ENCODE peak calls at places on chromosomes 6 and 20, in ten cellular contexts. One of them, this sample, is unnamed.

GRCh38 chr6:72286911-72287311 is 335.0 kb upstream of the KCNQ5 start:
- DNase-seq in activated T-cell treated with anti-CD3 and anti-CD28 coated beads, Interleukin-2, amount 50 U/mL, for 72 hours: no peak
- DNase-seq in SW480: no peak
- DNase-seq in mesothelial cell of epicardium: no peak
- DNase-seq in nucleus accumbens: no peak
- DNase-seq in activated naive CD4-positive, alpha-beta T cell treated with Interleukin-2 at 50 U/mL for 16 hours: no peak
- DNase-seq in fibroblast of lung: peak; percentile 62
- DNase-seq in stimulated activated naive CD8-positive, alpha-beta T cell treated with anti-CD3 and anti-CD28 coated beads, Interleukin-15, Interleukin-2, amounts not matched to agents 100 U/mL and 50 U/mL, for 24 hours: no peak
- DNase-seq in stimulated activated CD4-positive, alpha-beta T cell treated with anti-CD3 and anti-CD28 coated beads, Interleukin-2, amount 100 ng/mL, for 24 hours: no peak
- DNase-seq in choroid plexus epithelial cell: peak; percentile 91
- DNase-seq in this sample: peak; percentile 59

GRCh38 chr6:30942338-30943060 is 1.7 kb downstream of the MUCL3 start:
- DNase-seq in activated T-cell treated with anti-CD3 and anti-CD28 coated beads, Interleukin-2, amount 50 U/mL, for 72 hours: no peak
- DNase-seq in SW480: peak; percentile 78
- DNase-seq in mesothelial cell of epicardium: peak; percentile 84
- DNase-seq in nucleus accumbens: no peak
- DNase-seq in activated naive CD4-positive, alpha-beta T cell treated with Interleukin-2 at 50 U/mL for 16 hours: no peak
- DNase-seq in fibroblast of lung: peak; percentile 70
- DNase-seq in stimulated activated naive CD8-positive, alpha-beta T cell treated with anti-CD3 and anti-CD28 coated beads, Interleukin-15, Interleukin-2, amounts not matched to agents 100 U/mL and 50 U/mL, for 24 hours: no peak
- DNase-seq in stimulated activated CD4-positive, alpha-beta T cell treated with anti-CD3 and anti-CD28 coated beads, Interleukin-2, amount 100 ng/mL, for 24 hours: no peak
- DNase-seq in choroid plexus epithelial cell: peak; percentile 92
- DNase-seq in this sample: peak; percentile 82

GRCh38 chr20:51420111-51420510 is 122.4 kb downstream of the NFATC2 start:
- DNase-seq in activated T-cell treated with anti-CD3 and anti-CD28 coated beads, Interleukin-2, amount 50 U/mL, for 72 hours: no peak
- DNase-seq in SW480: no peak
- DNase-seq in mesothelial cell of epicardium: no peak
- DNase-seq in nucleus accumbens: no peak
- DNase-seq in activated naive CD4-positive, alpha-beta T cell treated with Interleukin-2 at 50 U/mL for 16 hours: no peak
- DNase-seq in fibroblast of lung: peak; percentile 18
- DNase-seq in stimulated activated naive CD8-positive, alpha-beta T cell treated with anti-CD3 and anti-CD28 coated beads, Interleukin-15, Interleukin-2, amounts not matched to agents 100 U/mL and 50 U/mL, for 24 hours: no peak
- DNase-seq in stimulated activated CD4-positive, alpha-beta T cell treated with anti-CD3 and anti-CD28 coated beads, Interleukin-2, amount 100 ng/mL, for 24 hours: no peak
- DNase-seq in choroid plexus epithelial cell: peak; percentile 72
- DNase-seq in this sample: peak; percentile 60

GRCh38 chr6:45483021-45483420 is 105.3 kb upstream of the SUPT3H start:
- DNase-seq in activated T-cell treated with anti-CD3 and anti-CD28 coated beads, Interleukin-2, amount 50 U/mL, for 72 hours: no peak
- DNase-seq in SW480: no peak
- DNase-seq in mesothelial cell of epicardium: no peak
- DNase-seq in nucleus accumbens: no peak
- DNase-seq in activated naive CD4-positive, alpha-beta T cell treated with Interleukin-2 at 50 U/mL for 16 hours: no peak
- DNase-seq in fibroblast of lung: peak; percentile 97
- DNase-seq in stimulated activated naive CD8-positive, alpha-beta T cell treated with anti-CD3 and anti-CD28 coated beads, Interleukin-15, Interleukin-2, amounts not matched to agents 100 U/mL and 50 U/mL, for 24 hours: no peak
- DNase-seq in stimulated activated CD4-positive, alpha-beta T cell treated with anti-CD3 and anti-CD28 coated beads, Interleukin-2, amount 100 ng/mL, for 24 hours: no peak
- DNase-seq in choroid plexus epithelial cell: peak; percentile 97
- DNase-seq in this sample: no peak

GRCh38 chr6:138404666-138405337 is 779 bp downstream of the HEBP2 start:
- DNase-seq in activated T-cell treated with anti-CD3 and anti-CD28 coated beads, Interleukin-2, amount 50 U/mL, for 72 hours: no peak
- DNase-seq in SW480: no peak
- DNase-seq in mesothelial cell of epicardium: peak; percentile 48
- DNase-seq in nucleus accumbens: no peak
- DNase-seq in activated naive CD4-positive, alpha-beta T cell treated with Interleukin-2 at 50 U/mL for 16 hours: peak; percentile 35
- DNase-seq in fibroblast of lung: no peak
- DNase-seq in stimulated activated naive CD8-positive, alpha-beta T cell treated with anti-CD3 and anti-CD28 coated beads, Interleukin-15, Interleukin-2, amounts not matched to agents 100 U/mL and 50 U/mL, for 24 hours: peak; percentile 30
- DNase-seq in stimulated activated CD4-positive, alpha-beta T cell treated with anti-CD3 and anti-CD28 coated beads, Interleukin-2, amount 100 ng/mL, for 24 hours: peak; percentile 39
- DNase-seq in choroid plexus epithelial cell: peak; percentile 22
- DNase-seq in this sample: no peak

GRCh38 chr6:27795697-27796494 is 116.3 kb downstream of the OR2B2 start:
- DNase-seq in activated T-cell treated with anti-CD3 and anti-CD28 coated beads, Interleukin-2, amount 50 U/mL, for 72 hours: peak; percentile 51
- DNase-seq in SW480: peak; percentile 80
- DNase-seq in mesothelial cell of epicardium: no peak
- DNase-seq in nucleus accumbens: no peak
- DNase-seq in activated naive CD4-positive, alpha-beta T cell treated with Interleukin-2 at 50 U/mL for 16 hours: peak; percentile 28
- DNase-seq in fibroblast of lung: peak; percentile 95
- DNase-seq in stimulated activated naive CD8-positive, alpha-beta T cell treated with anti-CD3 and anti-CD28 coated beads, Interleukin-15, Interleukin-2, amounts not matched to agents 100 U/mL and 50 U/mL, for 24 hours: peak; percentile 50
- DNase-seq in stimulated activated CD4-positive, alpha-beta T cell treated with anti-CD3 and anti-CD28 coated beads, Interleukin-2, amount 100 ng/mL, for 24 hours: peak; percentile 65
- DNase-seq in choroid plexus epithelial cell: peak; percentile 94
- DNase-seq in this sample: peak; percentile 90

GRCh38 chr6:119630561-119631192 is 281.1 kb upstream of the MAN1A1 start:
- DNase-seq in activated T-cell treated with anti-CD3 and anti-CD28 coated beads, Interleukin-2, amount 50 U/mL, for 72 hours: no peak
- DNase-seq in SW480: no peak
- DNase-seq in mesothelial cell of epicardium: no peak
- DNase-seq in nucleus accumbens: no peak
- DNase-seq in activated naive CD4-positive, alpha-beta T cell treated with Interleukin-2 at 50 U/mL for 16 hours: no peak
- DNase-seq in fibroblast of lung: no peak
- DNase-seq in stimulated activated naive CD8-positive, alpha-beta T cell treated with anti-CD3 and anti-CD28 coated beads, Interleukin-15, Interleukin-2, amounts not matched to agents 100 U/mL and 50 U/mL, for 24 hours: no peak
- DNase-seq in stimulated activated CD4-positive, alpha-beta T cell treated with anti-CD3 and anti-CD28 coated beads, Interleukin-2, amount 100 ng/mL, for 24 hours: no peak
- DNase-seq in choroid plexus epithelial cell: no peak
- DNase-seq in this sample: no peak

GRCh38 chr6:455006-455585 is 63.5 kb downstream of the IRF4 start:
- DNase-seq in activated T-cell treated with anti-CD3 and anti-CD28 coated beads, Interleukin-2, amount 50 U/mL, for 72 hours: peak; percentile 75
- DNase-seq in SW480: no peak
- DNase-seq in mesothelial cell of epicardium: no peak
- DNase-seq in nucleus accumbens: no peak
- DNase-seq in activated naive CD4-positive, alpha-beta T cell treated with Interleukin-2 at 50 U/mL for 16 hours: peak; percentile 49
- DNase-seq in fibroblast of lung: no peak
- DNase-seq in stimulated activated naive CD8-positive, alpha-beta T cell treated with anti-CD3 and anti-CD28 coated beads, Interleukin-15, Interleukin-2, amounts not matched to agents 100 U/mL and 50 U/mL, for 24 hours: peak; percentile 55
- DNase-seq in stimulated activated CD4-positive, alpha-beta T cell treated with anti-CD3 and anti-CD28 coated beads, Interleukin-2, amount 100 ng/mL, for 24 hours: peak; percentile 65
- DNase-seq in choroid plexus epithelial cell: no peak
- DNase-seq in this sample: peak; percentile 9

GRCh38 chr20:61436268-61436667 is 184.2 kb downstream of the CDH4 start:
- DNase-seq in activated T-cell treated with anti-CD3 and anti-CD28 coated beads, Interleukin-2, amount 50 U/mL, for 72 hours: no peak
- DNase-seq in SW480: peak; percentile 61
- DNase-seq in mesothelial cell of epicardium: no peak
- DNase-seq in nucleus accumbens: no peak
- DNase-seq in activated naive CD4-positive, alpha-beta T cell treated with Interleukin-2 at 50 U/mL for 16 hours: no peak
- DNase-seq in fibroblast of lung: peak; percentile 39
- DNase-seq in stimulated activated naive CD8-positive, alpha-beta T cell treated with anti-CD3 and anti-CD28 coated beads, Interleukin-15, Interleukin-2, amounts not matched to agents 100 U/mL and 50 U/mL, for 24 hours: no peak
- DNase-seq in stimulated activated CD4-positive, alpha-beta T cell treated with anti-CD3 and anti-CD28 coated beads, Interleukin-2, amount 100 ng/mL, for 24 hours: no peak
- DNase-seq in choroid plexus epithelial cell: peak; percentile 27
- DNase-seq in this sample: peak; percentile 71

GRCh38 chr6:42551202-42551601 is 12.6 kb upstream of the UBR2 start:
- DNase-seq in activated T-cell treated with anti-CD3 and anti-CD28 coated beads, Interleukin-2, amount 50 U/mL, for 72 hours: no peak
- DNase-seq in SW480: no peak
- DNase-seq in mesothelial cell of epicardium: no peak
- DNase-seq in nucleus accumbens: no peak
- DNase-seq in activated naive CD4-positive, alpha-beta T cell treated with Interleukin-2 at 50 U/mL for 16 hours: no peak
- DNase-seq in fibroblast of lung: peak; percentile 27
- DNase-seq in stimulated activated naive CD8-positive, alpha-beta T cell treated with anti-CD3 and anti-CD28 coated beads, Interleukin-15, Interleukin-2, amounts not matched to agents 100 U/mL and 50 U/mL, for 24 hours: no peak
- DNase-seq in stimulated activated CD4-positive, alpha-beta T cell treated with anti-CD3 and anti-CD28 coated beads, Interleukin-2, amount 100 ng/mL, for 24 hours: no peak
- DNase-seq in choroid plexus epithelial cell: peak; percentile 33
- DNase-seq in this sample: peak; percentile 21

GRCh38 chr6:118668761-118669411 is 17.5 kb upstream of the CEP85L start:
- DNase-seq in activated T-cell treated with anti-CD3 and anti-CD28 coated beads, Interleukin-2, amount 50 U/mL, for 72 hours: no peak
- DNase-seq in SW480: no peak
- DNase-seq in mesothelial cell of epicardium: no peak
- DNase-seq in nucleus accumbens: no peak
- DNase-seq in activated naive CD4-positive, alpha-beta T cell treated with Interleukin-2 at 50 U/mL for 16 hours: no peak
- DNase-seq in fibroblast of lung: peak; percentile 80
- DNase-seq in stimulated activated naive CD8-positive, alpha-beta T cell treated with anti-CD3 and anti-CD28 coated beads, Interleukin-15, Interleukin-2, amounts not matched to agents 100 U/mL and 50 U/mL, for 24 hours: no peak
- DNase-seq in stimulated activated CD4-positive, alpha-beta T cell treated with anti-CD3 and anti-CD28 coated beads, Interleukin-2, amount 100 ng/mL, for 24 hours: no peak
- DNase-seq in choroid plexus epithelial cell: peak; percentile 93
- DNase-seq in this sample: no peak

GRCh38 chr6:10424005-10424404 is 9.1 kb upstream of the TFAP2A start:
- DNase-seq in activated T-cell treated with anti-CD3 and anti-CD28 coated beads, Interleukin-2, amount 50 U/mL, for 72 hours: no peak
- DNase-seq in SW480: no peak
- DNase-seq in mesothelial cell of epicardium: no peak
- DNase-seq in nucleus accumbens: no peak
- DNase-seq in activated naive CD4-positive, alpha-beta T cell treated with Interleukin-2 at 50 U/mL for 16 hours: no peak
- DNase-seq in fibroblast of lung: no peak
- DNase-seq in stimulated activated naive CD8-positive, alpha-beta T cell treated with anti-CD3 and anti-CD28 coated beads, Interleukin-15, Interleukin-2, amounts not matched to agents 100 U/mL and 50 U/mL, for 24 hours: no peak
- DNase-seq in stimulated activated CD4-positive, alpha-beta T cell treated with anti-CD3 and anti-CD28 coated beads, Interleukin-2, amount 100 ng/mL, for 24 hours: no peak
- DNase-seq in choroid plexus epithelial cell: no peak
- DNase-seq in this sample: no peak

GRCh38 chr6:167470101-167470835 is 145.4 kb downstream of the TTLL2 start:
- DNase-seq in activated T-cell treated with anti-CD3 and anti-CD28 coated beads, Interleukin-2, amount 50 U/mL, for 72 hours: no peak
- DNase-seq in SW480: no peak
- DNase-seq in mesothelial cell of epicardium: no peak
- DNase-seq in nucleus accumbens: no peak
- DNase-seq in activated naive CD4-positive, alpha-beta T cell treated with Interleukin-2 at 50 U/mL for 16 hours: no peak
- DNase-seq in fibroblast of lung: no peak
- DNase-seq in stimulated activated naive CD8-positive, alpha-beta T cell treated with anti-CD3 and anti-CD28 coated beads, Interleukin-15, Interleukin-2, amounts not matched to agents 100 U/mL and 50 U/mL, for 24 hours: no peak
- DNase-seq in stimulated activated CD4-positive, alpha-beta T cell treated with anti-CD3 and anti-CD28 coated beads, Interleukin-2, amount 100 ng/mL, for 24 hours: no peak
- DNase-seq in choroid plexus epithelial cell: no peak
- DNase-seq in this sample: no peak

GRCh38 chr6:15569035-15569995 is 93.5 kb downstream of the DTNBP1 start:
- DNase-seq in activated T-cell treated with anti-CD3 and anti-CD28 coated beads, Interleukin-2, amount 50 U/mL, for 72 hours: no peak
- DNase-seq in SW480: no peak
- DNase-seq in mesothelial cell of epicardium: no peak
- DNase-seq in nucleus accumbens: no peak
- DNase-seq in activated naive CD4-positive, alpha-beta T cell treated with Interleukin-2 at 50 U/mL for 16 hours: no peak
- DNase-seq in fibroblast of lung: no peak
- DNase-seq in stimulated activated naive CD8-positive, alpha-beta T cell treated with anti-CD3 and anti-CD28 coated beads, Interleukin-15, Interleukin-2, amounts not matched to agents 100 U/mL and 50 U/mL, for 24 hours: no peak
- DNase-seq in stimulated activated CD4-positive, alpha-beta T cell treated with anti-CD3 and anti-CD28 coated beads, Interleukin-2, amount 100 ng/mL, for 24 hours: no peak
- DNase-seq in choroid plexus epithelial cell: peak; percentile 17
- DNase-seq in this sample: no peak

GRCh38 chr6:819122-819521 is 126.2 kb upstream of the EXOC2 start:
- DNase-seq in activated T-cell treated with anti-CD3 and anti-CD28 coated beads, Interleukin-2, amount 50 U/mL, for 72 hours: no peak
- DNase-seq in SW480: no peak
- DNase-seq in mesothelial cell of epicardium: no peak
- DNase-seq in nucleus accumbens: no peak
- DNase-seq in activated naive CD4-positive, alpha-beta T cell treated with Interleukin-2 at 50 U/mL for 16 hours: no peak
- DNase-seq in fibroblast of lung: no peak
- DNase-seq in stimulated activated naive CD8-positive, alpha-beta T cell treated with anti-CD3 and anti-CD28 coated beads, Interleukin-15, Interleukin-2, amounts not matched to agents 100 U/mL and 50 U/mL, for 24 hours: no peak
- DNase-seq in stimulated activated CD4-positive, alpha-beta T cell treated with anti-CD3 and anti-CD28 coated beads, Interleukin-2, amount 100 ng/mL, for 24 hours: no peak
- DNase-seq in choroid plexus epithelial cell: no peak
- DNase-seq in this sample: no peak

GRCh38 chr20:59807909-59808728 is 125.3 kb downstream of the SYCP2 start:
- DNase-seq in activated T-cell treated with anti-CD3 and anti-CD28 coated beads, Interleukin-2, amount 50 U/mL, for 72 hours: no peak
- DNase-seq in SW480: no peak
- DNase-seq in mesothelial cell of epicardium: peak; percentile 21
- DNase-seq in nucleus accumbens: no peak
- DNase-seq in activated naive CD4-positive, alpha-beta T cell treated with Interleukin-2 at 50 U/mL for 16 hours: no peak
- DNase-seq in fibroblast of lung: no peak
- DNase-seq in stimulated activated naive CD8-positive, alpha-beta T cell treated with anti-CD3 and anti-CD28 coated beads, Interleukin-15, Interleukin-2, amounts not matched to agents 100 U/mL and 50 U/mL, for 24 hours: no peak
- DNase-seq in stimulated activated CD4-positive, alpha-beta T cell treated with anti-CD3 and anti-CD28 coated beads, Interleukin-2, amount 100 ng/mL, for 24 hours: peak; percentile 9
- DNase-seq in choroid plexus epithelial cell: no peak
- DNase-seq in this sample: no peak

GRCh38 chr6:168414696-168415095 is 26.3 kb upstream of the SMOC2 start:
- DNase-seq in activated T-cell treated with anti-CD3 and anti-CD28 coated beads, Interleukin-2, amount 50 U/mL, for 72 hours: no peak
- DNase-seq in SW480: no peak
- DNase-seq in mesothelial cell of epicardium: peak; percentile 29
- DNase-seq in nucleus accumbens: no peak
- DNase-seq in activated naive CD4-positive, alpha-beta T cell treated with Interleukin-2 at 50 U/mL for 16 hours: no peak
- DNase-seq in fibroblast of lung: no peak
- DNase-seq in stimulated activated naive CD8-positive, alpha-beta T cell treated with anti-CD3 and anti-CD28 coated beads, Interleukin-15, Interleukin-2, amounts not matched to agents 100 U/mL and 50 U/mL, for 24 hours: no peak
- DNase-seq in stimulated activated CD4-positive, alpha-beta T cell treated with anti-CD3 and anti-CD28 coated beads, Interleukin-2, amount 100 ng/mL, for 24 hours: no peak
- DNase-seq in choroid plexus epithelial cell: no peak
- DNase-seq in this sample: no peak

GRCh38 chr20:6614836-6615235 is 152.7 kb upstream of the BMP2 start:
- DNase-seq in activated T-cell treated with anti-CD3 and anti-CD28 coated beads, Interleukin-2, amount 50 U/mL, for 72 hours: no peak
- DNase-seq in SW480: no peak
- DNase-seq in mesothelial cell of epicardium: no peak
- DNase-seq in nucleus accumbens: no peak
- DNase-seq in activated naive CD4-positive, alpha-beta T cell treated with Interleukin-2 at 50 U/mL for 16 hours: no peak
- DNase-seq in fibroblast of lung: no peak
- DNase-seq in stimulated activated naive CD8-positive, alpha-beta T cell treated with anti-CD3 and anti-CD28 coated beads, Interleukin-15, Interleukin-2, amounts not matched to agents 100 U/mL and 50 U/mL, for 24 hours: no peak
- DNase-seq in stimulated activated CD4-positive, alpha-beta T cell treated with anti-CD3 and anti-CD28 coated beads, Interleukin-2, amount 100 ng/mL, for 24 hours: no peak
- DNase-seq in choroid plexus epithelial cell: no peak
- DNase-seq in this sample: no peak

GRCh38 chr6:10528170-10528981 is 7.2 kb downstream of the GCNT2 start:
- DNase-seq in activated T-cell treated with anti-CD3 and anti-CD28 coated beads, Interleukin-2, amount 50 U/mL, for 72 hours: peak; percentile 30
- DNase-seq in SW480: no peak
- DNase-seq in mesothelial cell of epicardium: no peak
- DNase-seq in nucleus accumbens: no peak
- DNase-seq in activated naive CD4-positive, alpha-beta T cell treated with Interleukin-2 at 50 U/mL for 16 hours: peak; percentile 11
- DNase-seq in fibroblast of lung: peak; percentile 76
- DNase-seq in stimulated activated naive CD8-positive, alpha-beta T cell treated with anti-CD3 and anti-CD28 coated beads, Interleukin-15, Interleukin-2, amounts not matched to agents 100 U/mL and 50 U/mL, for 24 hours: peak; percentile 27
- DNase-seq in stimulated activated CD4-positive, alpha-beta T cell treated with anti-CD3 and anti-CD28 coated beads, Interleukin-2, amount 100 ng/mL, for 24 hours: peak; percentile 18
- DNase-seq in choroid plexus epithelial cell: peak; percentile 65
- DNase-seq in this sample: peak; percentile 83

GRCh38 chr6:34560366-34561226 is 4.5 kb upstream of the SPDEF start:
- DNase-seq in activated T-cell treated with anti-CD3 and anti-CD28 coated beads, Interleukin-2, amount 50 U/mL, for 72 hours: no peak
- DNase-seq in SW480: peak; percentile 22
- DNase-seq in mesothelial cell of epicardium: no peak
- DNase-seq in nucleus accumbens: no peak
- DNase-seq in activated naive CD4-positive, alpha-beta T cell treated with Interleukin-2 at 50 U/mL for 16 hours: no peak
- DNase-seq in fibroblast of lung: peak; percentile 59
- DNase-seq in stimulated activated naive CD8-positive, alpha-beta T cell treated with anti-CD3 and anti-CD28 coated beads, Interleukin-15, Interleukin-2, amounts not matched to agents 100 U/mL and 50 U/mL, for 24 hours: no peak
- DNase-seq in stimulated activated CD4-positive, alpha-beta T cell treated with anti-CD3 and anti-CD28 coated beads, Interleukin-2, amount 100 ng/mL, for 24 hours: no peak
- DNase-seq in choroid plexus epithelial cell: peak; percentile 31
- DNase-seq in this sample: no peak

GRCh38 chr20:62405108-62405980 is 1.7 kb downstream of the CABLES2 start:
- DNase-seq in activated T-cell treated with anti-CD3 and anti-CD28 coated beads, Interleukin-2, amount 50 U/mL, for 72 hours: no peak
- DNase-seq in SW480: no peak
- DNase-seq in mesothelial cell of epicardium: no peak
- DNase-seq in nucleus accumbens: no peak
- DNase-seq in activated naive CD4-positive, alpha-beta T cell treated with Interleukin-2 at 50 U/mL for 16 hours: no peak
- DNase-seq in fibroblast of lung: peak; percentile 73
- DNase-seq in stimulated activated naive CD8-positive, alpha-beta T cell treated with anti-CD3 and anti-CD28 coated beads, Interleukin-15, Interleukin-2, amounts not matched to agents 100 U/mL and 50 U/mL, for 24 hours: no peak
- DNase-seq in stimulated activated CD4-positive, alpha-beta T cell treated with anti-CD3 and anti-CD28 coated beads, Interleukin-2, amount 100 ng/mL, for 24 hours: no peak
- DNase-seq in choroid plexus epithelial cell: peak; percentile 70
- DNase-seq in this sample: peak; percentile 32

GRCh38 chr20:44642203-44643153 is 9.0 kb downstream of the ADA start:
- DNase-seq in activated T-cell treated with anti-CD3 and anti-CD28 coated beads, Interleukin-2, amount 50 U/mL, for 72 hours: no peak
- DNase-seq in SW480: peak; percentile 77
- DNase-seq in mesothelial cell of epicardium: peak; percentile 45
- DNase-seq in nucleus accumbens: peak; percentile 12
- DNase-seq in activated naive CD4-positive, alpha-beta T cell treated with Interleukin-2 at 50 U/mL for 16 hours: peak; percentile 32
- DNase-seq in fibroblast of lung: peak; percentile 87
- DNase-seq in stimulated activated naive CD8-positive, alpha-beta T cell treated with anti-CD3 and anti-CD28 coated beads, Interleukin-15, Interleukin-2, amounts not matched to agents 100 U/mL and 50 U/mL, for 24 hours: peak; percentile 54
- DNase-seq in stimulated activated CD4-positive, alpha-beta T cell treated with anti-CD3 and anti-CD28 coated beads, Interleukin-2, amount 100 ng/mL, for 24 hours: no peak
- DNase-seq in choroid plexus epithelial cell: peak; percentile 95
- DNase-seq in this sample: peak; percentile 81

GRCh38 chr6:130132286-130132701 is 90.5 kb downstream of the SAMD3 start:
- DNase-seq in activated T-cell treated with anti-CD3 and anti-CD28 coated beads, Interleukin-2, amount 50 U/mL, for 72 hours: peak; percentile 70
- DNase-seq in SW480: no peak
- DNase-seq in mesothelial cell of epicardium: no peak
- DNase-seq in nucleus accumbens: no peak
- DNase-seq in activated naive CD4-positive, alpha-beta T cell treated with Interleukin-2 at 50 U/mL for 16 hours: peak; percentile 44
- DNase-seq in fibroblast of lung: no peak
- DNase-seq in stimulated activated naive CD8-positive, alpha-beta T cell treated with anti-CD3 and anti-CD28 coated beads, Interleukin-15, Interleukin-2, amounts not matched to agents 100 U/mL and 50 U/mL, for 24 hours: peak; percentile 30
- DNase-seq in stimulated activated CD4-positive, alpha-beta T cell treated with anti-CD3 and anti-CD28 coated beads, Interleukin-2, amount 100 ng/mL, for 24 hours: peak; percentile 29
- DNase-seq in choroid plexus epithelial cell: no peak
- DNase-seq in this sample: no peak

GRCh38 chr6:82217014-82217621 is 30.4 kb downstream of the IBTK start:
- DNase-seq in activated T-cell treated with anti-CD3 and anti-CD28 coated beads, Interleukin-2, amount 50 U/mL, for 72 hours: no peak
- DNase-seq in SW480: no peak
- DNase-seq in mesothelial cell of epicardium: no peak
- DNase-seq in nucleus accumbens: no peak
- DNase-seq in activated naive CD4-positive, alpha-beta T cell treated with Interleukin-2 at 50 U/mL for 16 hours: no peak
- DNase-seq in fibroblast of lung: no peak
- DNase-seq in stimulated activated naive CD8-positive, alpha-beta T cell treated with anti-CD3 and anti-CD28 coated beads, Interleukin-15, Interleukin-2, amounts not matched to agents 100 U/mL and 50 U/mL, for 24 hours: no peak
- DNase-seq in stimulated activated CD4-positive, alpha-beta T cell treated with anti-CD3 and anti-CD28 coated beads, Interleukin-2, amount 100 ng/mL, for 24 hours: no peak
- DNase-seq in choroid plexus epithelial cell: no peak
- DNase-seq in this sample: no peak

GRCh38 chr6:152170702-152171667 is 363.5 kb downstream of the ESR1 start:
- DNase-seq in activated T-cell treated with anti-CD3 and anti-CD28 coated beads, Interleukin-2, amount 50 U/mL, for 72 hours: peak; percentile 82
- DNase-seq in SW480: no peak
- DNase-seq in mesothelial cell of epicardium: no peak
- DNase-seq in nucleus accumbens: no peak
- DNase-seq in activated naive CD4-positive, alpha-beta T cell treated with Interleukin-2 at 50 U/mL for 16 hours: peak; percentile 78
- DNase-seq in fibroblast of lung: peak; percentile 16
- DNase-seq in stimulated activated naive CD8-positive, alpha-beta T cell treated with anti-CD3 and anti-CD28 coated beads, Interleukin-15, Interleukin-2, amounts not matched to agents 100 U/mL and 50 U/mL, for 24 hours: peak; percentile 44
- DNase-seq in stimulated activated CD4-positive, alpha-beta T cell treated with anti-CD3 and anti-CD28 coated beads, Interleukin-2, amount 100 ng/mL, for 24 hours: peak; percentile 70
- DNase-seq in choroid plexus epithelial cell: peak; percentile 84
- DNase-seq in this sample: no peak

GRCh38 chr6:166360243-166361079 is 18.1 kb upstream of the SFT2D1 start:
- DNase-seq in activated T-cell treated with anti-CD3 and anti-CD28 coated beads, Interleukin-2, amount 50 U/mL, for 72 hours: no peak
- DNase-seq in SW480: no peak
- DNase-seq in mesothelial cell of epicardium: no peak
- DNase-seq in nucleus accumbens: no peak
- DNase-seq in activated naive CD4-positive, alpha-beta T cell treated with Interleukin-2 at 50 U/mL for 16 hours: no peak
- DNase-seq in fibroblast of lung: no peak
- DNase-seq in stimulated activated naive CD8-positive, alpha-beta T cell treated with anti-CD3 and anti-CD28 coated beads, Interleukin-15, Interleukin-2, amounts not matched to agents 100 U/mL and 50 U/mL, for 24 hours: no peak
- DNase-seq in stimulated activated CD4-positive, alpha-beta T cell treated with anti-CD3 and anti-CD28 coated beads, Interleukin-2, amount 100 ng/mL, for 24 hours: no peak
- DNase-seq in choroid plexus epithelial cell: peak; percentile 74
- DNase-seq in this sample: peak; percentile 64

GRCh38 chr6:164216839-164217238 is 802.3 kb downstream of the QKI start:
- DNase-seq in activated T-cell treated with anti-CD3 and anti-CD28 coated beads, Interleukin-2, amount 50 U/mL, for 72 hours: no peak
- DNase-seq in SW480: no peak
- DNase-seq in mesothelial cell of epicardium: no peak
- DNase-seq in nucleus accumbens: no peak
- DNase-seq in activated naive CD4-positive, alpha-beta T cell treated with Interleukin-2 at 50 U/mL for 16 hours: no peak
- DNase-seq in fibroblast of lung: no peak
- DNase-seq in stimulated activated naive CD8-positive, alpha-beta T cell treated with anti-CD3 and anti-CD28 coated beads, Interleukin-15, Interleukin-2, amounts not matched to agents 100 U/mL and 50 U/mL, for 24 hours: no peak
- DNase-seq in stimulated activated CD4-positive, alpha-beta T cell treated with anti-CD3 and anti-CD28 coated beads, Interleukin-2, amount 100 ng/mL, for 24 hours: no peak
- DNase-seq in choroid plexus epithelial cell: no peak
- DNase-seq in this sample: no peak

GRCh38 chr20:46767127-46767761 is 57.8 kb downstream of the SLC2A10 start:
- DNase-seq in activated T-cell treated with anti-CD3 and anti-CD28 coated beads, Interleukin-2, amount 50 U/mL, for 72 hours: peak; percentile 21
- DNase-seq in SW480: peak; percentile 65
- DNase-seq in mesothelial cell of epicardium: no peak
- DNase-seq in nucleus accumbens: no peak
- DNase-seq in activated naive CD4-positive, alpha-beta T cell treated with Interleukin-2 at 50 U/mL for 16 hours: no peak
- DNase-seq in fibroblast of lung: peak; percentile 40
- DNase-seq in stimulated activated naive CD8-positive, alpha-beta T cell treated with anti-CD3 and anti-CD28 coated beads, Interleukin-15, Interleukin-2, amounts not matched to agents 100 U/mL and 50 U/mL, for 24 hours: peak; percentile 29
- DNase-seq in stimulated activated CD4-positive, alpha-beta T cell treated with anti-CD3 and anti-CD28 coated beads, Interleukin-2, amount 100 ng/mL, for 24 hours: peak; percentile 28
- DNase-seq in choroid plexus epithelial cell: peak; percentile 64
- DNase-seq in this sample: peak; percentile 55